ENCODE peak calls at places on chromosome 7, in ten cellular contexts. One of them, this sample, is unnamed.
A peak's percentile ranks its signal among the peaks of the same experiment; 100 is the strongest.

GRCh38 chr7:143490719-143491306 is 13.1 kb downstream of the TAS2R41 start:
- DNase-seq in sciatic nerve: no peak
- DNase-seq in HL-60: no peak
- DNase-seq in MV-4-11: no peak
- DNase-seq in lower lobe of right lung: no peak
- DNase-seq in RCC 7860: no peak
- DNase-seq in psoas muscle: no peak
- DNase-seq in fibroblast of the conjunctiva: no peak
- DNase-seq in NCI-H446 treated with DMSO at 0.1 percent for 48 hours: no peak
- DNase-seq in PC-3: peak; percentile 39
- DNase-seq in this sample: peak; percentile 9

GRCh38 chr7:1567893-1568292 is 1.9 kb downstream of the PSMG3 start:
- DNase-seq in sciatic nerve: no peak
- DNase-seq in HL-60: no peak
- DNase-seq in MV-4-11: no peak
- DNase-seq in lower lobe of right lung: no peak
- DNase-seq in RCC 7860: peak; percentile 87
- DNase-seq in psoas muscle: no peak
- DNase-seq in fibroblast of the conjunctiva: no peak
- DNase-seq in NCI-H446 treated with DMSO at 0.1 percent for 48 hours: no peak
- DNase-seq in PC-3: peak; percentile 84
- DNase-seq in this sample: no peak

GRCh38 chr7:114885836-114886235 is 36.1 kb upstream of the MDFIC start:
- DNase-seq in sciatic nerve: no peak
- DNase-seq in HL-60: no peak
- DNase-seq in MV-4-11: no peak
- DNase-seq in lower lobe of right lung: no peak
- DNase-seq in RCC 7860: peak; percentile 69
- DNase-seq in psoas muscle: no peak
- DNase-seq in fibroblast of the conjunctiva: no peak
- DNase-seq in NCI-H446 treated with DMSO at 0.1 percent for 48 hours: no peak
- DNase-seq in PC-3: peak; percentile 60
- DNase-seq in this sample: no peak

GRCh38 chr7:134515569-134516468 is 11.5 kb upstream of the AKR1B10 start:
- DNase-seq in sciatic nerve: no peak
- DNase-seq in HL-60: no peak
- DNase-seq in MV-4-11: no peak
- DNase-seq in lower lobe of right lung: no peak
- DNase-seq in RCC 7860: peak; percentile 93
- DNase-seq in psoas muscle: no peak
- DNase-seq in fibroblast of the conjunctiva: peak; percentile 75
- DNase-seq in NCI-H446 treated with DMSO at 0.1 percent for 48 hours: no peak
- DNase-seq in PC-3: peak; percentile 99
- DNase-seq in this sample: no peak

GRCh38 chr7:17746131-17746530 is 194.2 kb downstream of the SNX13 start:
- DNase-seq in sciatic nerve: no peak
- DNase-seq in HL-60: no peak
- DNase-seq in MV-4-11: no peak
- DNase-seq in lower lobe of right lung: no peak
- DNase-seq in RCC 7860: no peak
- DNase-seq in psoas muscle: no peak
- DNase-seq in fibroblast of the conjunctiva: no peak
- DNase-seq in NCI-H446 treated with DMSO at 0.1 percent for 48 hours: no peak
- DNase-seq in PC-3: no peak
- DNase-seq in this sample: no peak

GRCh38 chr7:67566101-67566500 is 569.5 kb downstream of the TYW1 start:
- DNase-seq in sciatic nerve: no peak
- DNase-seq in HL-60: no peak
- DNase-seq in MV-4-11: no peak
- DNase-seq in lower lobe of right lung: no peak
- DNase-seq in RCC 7860: no peak
- DNase-seq in psoas muscle: no peak
- DNase-seq in fibroblast of the conjunctiva: no peak
- DNase-seq in NCI-H446 treated with DMSO at 0.1 percent for 48 hours: peak; percentile 51
- DNase-seq in PC-3: no peak
- DNase-seq in this sample: no peak

GRCh38 chr7:91556956-91557650 is 292.9 kb downstream of the FZD1 start:
- DNase-seq in sciatic nerve: no peak
- DNase-seq in HL-60: no peak
- DNase-seq in MV-4-11: no peak
- DNase-seq in lower lobe of right lung: no peak
- DNase-seq in RCC 7860: no peak
- DNase-seq in psoas muscle: no peak
- DNase-seq in fibroblast of the conjunctiva: no peak
- DNase-seq in NCI-H446 treated with DMSO at 0.1 percent for 48 hours: no peak
- DNase-seq in PC-3: peak; percentile 5
- DNase-seq in this sample: no peak

GRCh38 chr7:81488210-81488609 is 281.6 kb downstream of the HGF start:
- DNase-seq in sciatic nerve: no peak
- DNase-seq in HL-60: no peak
- DNase-seq in MV-4-11: no peak
- DNase-seq in lower lobe of right lung: no peak
- DNase-seq in RCC 7860: no peak
- DNase-seq in psoas muscle: no peak
- DNase-seq in fibroblast of the conjunctiva: no peak
- DNase-seq in NCI-H446 treated with DMSO at 0.1 percent for 48 hours: no peak
- DNase-seq in PC-3: peak; percentile 7
- DNase-seq in this sample: no peak

GRCh38 chr7:91945476-91945875 is 4.8 kb downstream of the AKAP9 start:
- DNase-seq in sciatic nerve: no peak
- DNase-seq in HL-60: peak; percentile 50
- DNase-seq in MV-4-11: peak; percentile 38
- DNase-seq in lower lobe of right lung: no peak
- DNase-seq in RCC 7860: no peak
- DNase-seq in psoas muscle: no peak
- DNase-seq in fibroblast of the conjunctiva: peak; percentile 66
- DNase-seq in NCI-H446 treated with DMSO at 0.1 percent for 48 hours: no peak
- DNase-seq in PC-3: peak; percentile 70
- DNase-seq in this sample: peak; percentile 60

GRCh38 chr7:51590746-51591145 is 274.1 kb upstream of the COBL start:
- DNase-seq in sciatic nerve: no peak
- DNase-seq in HL-60: no peak
- DNase-seq in MV-4-11: no peak
- DNase-seq in lower lobe of right lung: no peak
- DNase-seq in RCC 7860: no peak
- DNase-seq in psoas muscle: no peak
- DNase-seq in fibroblast of the conjunctiva: no peak
- DNase-seq in NCI-H446 treated with DMSO at 0.1 percent for 48 hours: no peak
- DNase-seq in PC-3: no peak
- DNase-seq in this sample: no peak

GRCh38 chr7:76512941-76513816 is 2.8 kb downstream of the UPK3B start:
- DNase-seq in sciatic nerve: peak; percentile 53
- DNase-seq in HL-60: no peak
- DNase-seq in MV-4-11: no peak
- DNase-seq in lower lobe of right lung: no peak
- DNase-seq in RCC 7860: peak; percentile 41
- DNase-seq in psoas muscle: peak; percentile 15
- DNase-seq in fibroblast of the conjunctiva: no peak
- DNase-seq in NCI-H446 treated with DMSO at 0.1 percent for 48 hours: no peak
- DNase-seq in PC-3: peak; percentile 10
- DNase-seq in this sample: no peak

GRCh38 chr7:66088861-66089838 is 13.5 kb downstream of the ASL start:
- DNase-seq in sciatic nerve: no peak
- DNase-seq in HL-60: no peak
- DNase-seq in MV-4-11: no peak
- DNase-seq in lower lobe of right lung: no peak
- DNase-seq in RCC 7860: no peak
- DNase-seq in psoas muscle: no peak
- DNase-seq in fibroblast of the conjunctiva: no peak
- DNase-seq in NCI-H446 treated with DMSO at 0.1 percent for 48 hours: no peak
- DNase-seq in PC-3: no peak
- DNase-seq in this sample: no peak

GRCh38 chr7:126449621-126450268 is 803.0 kb downstream of the GRM8 start:
- DNase-seq in sciatic nerve: no peak
- DNase-seq in HL-60: no peak
- DNase-seq in MV-4-11: no peak
- DNase-seq in lower lobe of right lung: no peak
- DNase-seq in RCC 7860: no peak
- DNase-seq in psoas muscle: no peak
- DNase-seq in fibroblast of the conjunctiva: no peak
- DNase-seq in NCI-H446 treated with DMSO at 0.1 percent for 48 hours: no peak
- DNase-seq in PC-3: no peak
- DNase-seq in this sample: no peak

GRCh38 chr7:99740573-99741437 is 5.8 kb upstream of the CYP3A7 start:
- DNase-seq in sciatic nerve: no peak
- DNase-seq in HL-60: peak; percentile 12
- DNase-seq in MV-4-11: peak; percentile 8
- DNase-seq in lower lobe of right lung: no peak
- DNase-seq in RCC 7860: no peak
- DNase-seq in psoas muscle: no peak
- DNase-seq in fibroblast of the conjunctiva: peak; percentile 1
- DNase-seq in NCI-H446 treated with DMSO at 0.1 percent for 48 hours: no peak
- DNase-seq in PC-3: no peak
- DNase-seq in this sample: peak; percentile 79

GRCh38 chr7:93620864-93621263 is 46.3 kb upstream of the CALCR start:
- DNase-seq in sciatic nerve: no peak
- DNase-seq in HL-60: no peak
- DNase-seq in MV-4-11: no peak
- DNase-seq in lower lobe of right lung: no peak
- DNase-seq in RCC 7860: no peak
- DNase-seq in psoas muscle: no peak
- DNase-seq in fibroblast of the conjunctiva: no peak
- DNase-seq in NCI-H446 treated with DMSO at 0.1 percent for 48 hours: no peak
- DNase-seq in PC-3: no peak
- DNase-seq in this sample: no peak

GRCh38 chr7:73424486-73424885 is 9.1 kb upstream of the FZD9 start:
- DNase-seq in sciatic nerve: no peak
- DNase-seq in HL-60: no peak
- DNase-seq in MV-4-11: no peak
- DNase-seq in lower lobe of right lung: no peak
- DNase-seq in RCC 7860: no peak
- DNase-seq in psoas muscle: no peak
- DNase-seq in fibroblast of the conjunctiva: no peak
- DNase-seq in NCI-H446 treated with DMSO at 0.1 percent for 48 hours: no peak
- DNase-seq in PC-3: no peak
- DNase-seq in this sample: no peak

GRCh38 chr7:84083846-84084245 is 110.7 kb downstream of the SEMA3A start:
- DNase-seq in sciatic nerve: no peak
- DNase-seq in HL-60: no peak
- DNase-seq in MV-4-11: no peak
- DNase-seq in lower lobe of right lung: no peak
- DNase-seq in RCC 7860: no peak
- DNase-seq in psoas muscle: no peak
- DNase-seq in fibroblast of the conjunctiva: no peak
- DNase-seq in NCI-H446 treated with DMSO at 0.1 percent for 48 hours: no peak
- DNase-seq in PC-3: no peak
- DNase-seq in this sample: no peak

GRCh38 chr7:44383566-44383965 is 58.2 kb upstream of the CAMK2B start:
- DNase-seq in sciatic nerve: peak; percentile 53
- DNase-seq in HL-60: no peak
- DNase-seq in MV-4-11: no peak
- DNase-seq in lower lobe of right lung: no peak
- DNase-seq in RCC 7860: peak; percentile 48
- DNase-seq in psoas muscle: peak; percentile 65
- DNase-seq in fibroblast of the conjunctiva: peak; percentile 21
- DNase-seq in NCI-H446 treated with DMSO at 0.1 percent for 48 hours: no peak
- DNase-seq in PC-3: peak; percentile 21
- DNase-seq in this sample: no peak

GRCh38 chr7:66754541-66754940 is 14.0 kb downstream of the RABGEF1 start:
- DNase-seq in sciatic nerve: no peak
- DNase-seq in HL-60: no peak
- DNase-seq in MV-4-11: no peak
- DNase-seq in lower lobe of right lung: no peak
- DNase-seq in RCC 7860: no peak
- DNase-seq in psoas muscle: no peak
- DNase-seq in fibroblast of the conjunctiva: no peak
- DNase-seq in NCI-H446 treated with DMSO at 0.1 percent for 48 hours: no peak
- DNase-seq in PC-3: no peak
- DNase-seq in this sample: no peak

GRCh38 chr7:4727914-4728705 is 46.0 kb downstream of the FOXK1 start:
- DNase-seq in sciatic nerve: no peak
- DNase-seq in HL-60: no peak
- DNase-seq in MV-4-11: no peak
- DNase-seq in lower lobe of right lung: no peak
- DNase-seq in RCC 7860: no peak
- DNase-seq in psoas muscle: no peak
- DNase-seq in fibroblast of the conjunctiva: no peak
- DNase-seq in NCI-H446 treated with DMSO at 0.1 percent for 48 hours: no peak
- DNase-seq in PC-3: no peak
- DNase-seq in this sample: no peak

GRCh38 chr7:110071219-110071618 is 1019.7 kb upstream of the LRRN3 start:
- DNase-seq in sciatic nerve: no peak
- DNase-seq in HL-60: no peak
- DNase-seq in MV-4-11: no peak
- DNase-seq in lower lobe of right lung: no peak
- DNase-seq in RCC 7860: no peak
- DNase-seq in psoas muscle: no peak
- DNase-seq in fibroblast of the conjunctiva: no peak
- DNase-seq in NCI-H446 treated with DMSO at 0.1 percent for 48 hours: no peak
- DNase-seq in PC-3: no peak
- DNase-seq in this sample: no peak

GRCh38 chr7:134462337-134462925 is 3.5 kb upstream of the AKR1B1 start:
- DNase-seq in sciatic nerve: no peak
- DNase-seq in HL-60: no peak
- DNase-seq in MV-4-11: no peak
- DNase-seq in lower lobe of right lung: no peak
- DNase-seq in RCC 7860: peak; percentile 95
- DNase-seq in psoas muscle: no peak
- DNase-seq in fibroblast of the conjunctiva: peak; percentile 31
- DNase-seq in NCI-H446 treated with DMSO at 0.1 percent for 48 hours: no peak
- DNase-seq in PC-3: peak; percentile 85
- DNase-seq in this sample: no peak

GRCh38 chr7:130453051-130453450 is 12.2 kb upstream of the CEP41 start:
- DNase-seq in sciatic nerve: no peak
- DNase-seq in HL-60: no peak
- DNase-seq in MV-4-11: no peak
- DNase-seq in lower lobe of right lung: no peak
- DNase-seq in RCC 7860: no peak
- DNase-seq in psoas muscle: no peak
- DNase-seq in fibroblast of the conjunctiva: no peak
- DNase-seq in NCI-H446 treated with DMSO at 0.1 percent for 48 hours: no peak
- DNase-seq in PC-3: no peak
- DNase-seq in this sample: no peak

GRCh38 chr7:98619450-98620321 is 2.6 kb downstream of the NPTX2 start:
- DNase-seq in sciatic nerve: no peak
- DNase-seq in HL-60: no peak
- DNase-seq in MV-4-11: peak; percentile 81
- DNase-seq in lower lobe of right lung: no peak
- DNase-seq in RCC 7860: no peak
- DNase-seq in psoas muscle: no peak
- DNase-seq in fibroblast of the conjunctiva: no peak
- DNase-seq in NCI-H446 treated with DMSO at 0.1 percent for 48 hours: no peak
- DNase-seq in PC-3: no peak
- DNase-seq in this sample: no peak

GRCh38 chr7:64799-65430 is 127.5 kb upstream of the FAM20C start:
- DNase-seq in sciatic nerve: peak; percentile 48
- DNase-seq in HL-60: no peak
- DNase-seq in MV-4-11: no peak
- DNase-seq in lower lobe of right lung: peak; percentile 25
- DNase-seq in RCC 7860: peak; percentile 14
- DNase-seq in psoas muscle: no peak
- DNase-seq in fibroblast of the conjunctiva: no peak
- DNase-seq in NCI-H446 treated with DMSO at 0.1 percent for 48 hours: no peak
- DNase-seq in PC-3: peak; percentile 8
- DNase-seq in this sample: no peak

GRCh38 chr7:94395141-94396041 is 696 bp downstream of the COL1A2 start:
- DNase-seq in sciatic nerve: peak; percentile 54
- DNase-seq in HL-60: peak; percentile 43
- DNase-seq in MV-4-11: peak; percentile 35
- DNase-seq in lower lobe of right lung: no peak
- DNase-seq in RCC 7860: peak; percentile 54
- DNase-seq in psoas muscle: no peak
- DNase-seq in fibroblast of the conjunctiva: peak; percentile 91
- DNase-seq in NCI-H446 treated with DMSO at 0.1 percent for 48 hours: peak; percentile 83
- DNase-seq in PC-3: peak; percentile 80
- DNase-seq in this sample: peak; percentile 45

GRCh38 chr7:28348631-28349030 is 63.7 kb upstream of the CREB5 start:
- DNase-seq in sciatic nerve: no peak
- DNase-seq in HL-60: no peak
- DNase-seq in MV-4-11: no peak
- DNase-seq in lower lobe of right lung: no peak
- DNase-seq in RCC 7860: no peak
- DNase-seq in psoas muscle: no peak
- DNase-seq in fibroblast of the conjunctiva: no peak
- DNase-seq in NCI-H446 treated with DMSO at 0.1 percent for 48 hours: no peak
- DNase-seq in PC-3: peak; percentile 48
- DNase-seq in this sample: no peak

GRCh38 chr7:2651336-2651735 is 19.6 kb downstream of the TTYH3 start:
- DNase-seq in sciatic nerve: no peak
- DNase-seq in HL-60: peak; percentile 31
- DNase-seq in MV-4-11: peak; percentile 13
- DNase-seq in lower lobe of right lung: no peak
- DNase-seq in RCC 7860: no peak
- DNase-seq in psoas muscle: no peak
- DNase-seq in fibroblast of the conjunctiva: no peak
- DNase-seq in NCI-H446 treated with DMSO at 0.1 percent for 48 hours: no peak
- DNase-seq in PC-3: no peak
- DNase-seq in this sample: no peak

This sample was measured in AML-193.